ENCODE peak calls at places on chromosomes 3 and 15, in five cellular contexts. Q is H1, B is IMR-90, A is H9, X is neuronal stem cell. K is an unnamed sample. For H3K4me1, the result is how much of the 10 kb centered on the place peaks cover.

GRCh38 chr15:32706704-32707103 is 11.1 kb upstream of the GREM1 start:
- DNase-seq in B (no peak), X (no peak), Q (no peak), A (no peak), K (no peak)

GRCh38 chr15:64247906-64248541 is 85.2 kb upstream of the PPIB start:
- DNase-seq in B (peak), Q (no peak), A (peak), X (peak), K (peak)

GRCh38 chr3:45029661-45030060 is 3.6 kb downstream of the CLEC3B start:
- DNase-seq in B (peak), X (no peak), Q (no peak), A (no peak), K (peak)

GRCh38 chr3:127717357-127718243 is 44.8 kb downstream of the ABTB1 start:
- DNase-seq in X (no peak), Q (no peak), B (no peak), A (no peak), K (no peak)

GRCh38 chr3:72492240-72492639 is 356.0 kb downstream of the SHQ1 start:
- DNase-seq in X (no peak), Q (no peak), B (peak), A (no peak), K (peak)

GRCh38 chr15:63998489-63998888 is 47.8 kb downstream of the DAPK2 start:
- DNase-seq in A (no peak), X (no peak), Q (no peak), B (no peak), K (no peak)

GRCh38 chr15:87576486-87577176 is 679.9 kb downstream of the NTRK3 start:
- DNase-seq in X (no peak), A (no peak), Q (no peak), B (no peak), K (no peak)

GRCh38 chr3:87993566-87993965 is 65.2 kb downstream of the CGGBP1 start:
- DNase-seq in B (no peak), X (no peak), Q (no peak), A (no peak), K (no peak)

GRCh38 chr15:36468746-36469145 is 110.7 kb upstream of the CDIN1 start:
- DNase-seq in X (no peak), A (no peak), Q (no peak), B (peak), K (no peak)

GRCh38 chr3:64685800-64686445 is 1.9 kb downstream of the ADAMTS9 start:
- DNase-seq in B (peak), Q (peak), X (peak), A (peak), K (no peak)

GRCh38 chr3:99866167-99866810 is 48.6 kb downstream of the CMSS1 start:
- DNase-seq in X (no peak), Q (no peak), B (peak), A (no peak), K (no peak)

GRCh38 chr3:10646531-10647335 is 141.3 kb upstream of the ATP2B2 start:
- DNase-seq in X (no peak), B (no peak), Q (peak), A (no peak), K (no peak)

GRCh38 chr15:62413786-62414185 is 248.7 kb upstream of the C2CD4B start:
- DNase-seq in X (no peak), B (no peak), A (no peak), Q (no peak), K (no peak)

GRCh38 chr15:69193948-69194827 is 33.8 kb downstream of the GLCE start:
- DNase-seq in X (no peak), Q (no peak), B (peak), A (no peak), K (no peak)

GRCh38 chr15:41020829-41021228 is 67.6 kb downstream of the CHAC1 start:
- DNase-seq in B (no peak), Q (no peak), X (no peak), A (no peak), K (no peak)

GRCh38 chr3:182465301-182466185 is 327.8 kb upstream of the ATP11B start:
- DNase-seq in A (no peak), B (no peak), X (no peak), Q (no peak), K (no peak)

GRCh38 chr15:67746450-67746849 is 78.9 kb upstream of the SKOR1 start:
- DNase-seq in B (no peak), A (no peak), X (no peak), Q (no peak), K (peak)

GRCh38 chr3:108602249-108602934 is 12.9 kb downstream of the DZIP3 start:
- DNase-seq in X (no peak), A (no peak), Q (no peak), B (no peak), K (no peak)

GRCh38 chr3:12155833-12156232 is 2.9 kb downstream of the TIMP4 start:
- DNase-seq in X (no peak), A (no peak), B (peak), Q (no peak), K (peak)

GRCh38 chr15:64705006-64705405 is 70.4 kb downstream of the RBPMS2 start:
- DNase-seq in X (no peak), B (no peak), Q (no peak), A (no peak), K (no peak)

GRCh38 chr15:48785195-48785594 is 25.7 kb downstream of the CEP152 start:
- DNase-seq in Q (no peak), B (no peak), X (no peak), A (no peak), K (no peak)

GRCh38 chr3:129612350-129613204 is 6.1 kb upstream of the PLXND1 start:
- DNase-seq in X (no peak), B (peak), A (no peak), Q (no peak), K (peak)

GRCh38 chr3:129610276-129610675 is 3.8 kb upstream of the PLXND1 start:
- DNase-seq in X (no peak), A (no peak), Q (no peak), B (no peak), K (no peak)

GRCh38 chr3:129611446-129611800 is 4.9 kb upstream of the PLXND1 start:
- DNase-seq in A (no peak), Q (no peak), B (no peak), X (no peak), K (no peak)

GRCh38 chr3:129613205-129613740 is 6.8 kb upstream of the PLXND1 start:
- DNase-seq in X (no peak), B (no peak), A (no peak), Q (no peak), K (no peak)

GRCh38 chr3:129611812-129612349 is 5.4 kb upstream of the PLXND1 start:
- DNase-seq in B (peak), A (peak), X (no peak), Q (peak), K (peak)
- H3K4ac ChIP-seq in B (peak), A (no peak), X (no peak), Q (peak), K (peak)

DNA sequence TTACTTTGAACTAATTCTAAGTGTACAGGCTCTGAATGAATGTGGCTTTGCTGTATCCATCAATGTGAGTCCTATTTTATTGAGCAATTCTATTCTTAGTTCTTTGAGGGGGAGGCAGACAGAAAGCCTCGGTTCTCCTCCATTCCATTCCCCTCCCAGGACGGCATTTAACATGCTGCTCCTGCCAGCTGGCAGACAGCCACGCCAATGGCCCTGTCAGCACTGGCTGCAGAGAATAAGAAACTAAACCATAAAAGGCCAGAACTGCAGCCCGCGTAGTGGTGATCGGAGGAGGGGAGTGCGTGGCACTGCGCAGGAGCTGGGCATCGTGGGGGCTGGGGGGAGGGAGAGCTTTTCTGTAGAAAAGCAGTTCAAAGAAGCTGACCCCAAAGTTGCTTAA is 76.0 kb upstream of the HACD2 start:
- DNase-seq in A (no peak), B (peak), X (no peak), Q (no peak), K (no peak)
- H3K4me1 ChIP-seq in A (under half), B (under half), X (under half), Q (under half), K (under half)

GRCh38 chr3:185824051-185824466 is 783 bp downstream of the IGF2BP2 start:
- DNase-seq in X (peak), B (no peak), A (peak), Q (peak), K (peak)
- H3K23ac ChIP-seq in X (peak), B (peak), A (no peak), Q (no peak), K (no peak)

DNA sequence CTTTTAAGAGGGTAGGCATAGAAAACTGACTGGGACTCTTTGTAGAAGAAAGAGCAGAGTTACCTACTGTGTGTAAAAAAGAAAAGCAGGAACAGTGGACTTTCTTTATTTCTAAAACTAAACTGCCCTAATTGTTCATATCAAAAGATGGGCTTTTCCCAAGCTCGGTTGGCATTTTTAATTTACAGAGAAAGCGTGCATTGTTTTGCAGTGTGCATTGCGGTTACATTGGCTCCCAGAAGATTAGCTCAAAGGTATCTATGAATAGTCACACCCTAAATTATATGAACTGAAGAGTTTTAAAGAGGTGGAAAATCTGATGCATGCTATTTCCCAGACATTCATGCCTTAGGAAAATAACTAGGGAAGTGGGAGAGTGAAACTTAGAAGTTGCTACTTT is 36.5 kb downstream of the MITF start:
- DNase-seq in X (no peak), A (no peak), B (no peak), Q (no peak), K (no peak)
- H3K4ac ChIP-seq in X (no peak), A (no peak), B (no peak), Q (no peak), K (no peak)

GRCh38 chr3:183828538-183828870 is 3.1 kb upstream of the MAP6D1 start:
- DNase-seq in Q (no peak), B (no peak), A (no peak), X (no peak), K (no peak)

GRCh38 chr3:183829466-183829865 is 4.1 kb upstream of the MAP6D1 start:
- DNase-seq in X (no peak), Q (no peak), B (no peak), A (no peak), K (no peak)

GRCh38 chr3:183826854-183827253 is 1.5 kb upstream of the MAP6D1 start:
- DNase-seq in Q (no peak), A (no peak), B (no peak), X (no peak), K (no peak)

GRCh38 chr3:183827809-183828537 is 2.6 kb upstream of the MAP6D1 start:
- DNase-seq in B (no peak), X (no peak), A (no peak), Q (no peak), K (no peak)

GRCh38 chr3:183830187-183830586 is 4.8 kb upstream of the MAP6D1 start:
- DNase-seq in B (no peak), Q (no peak), A (no peak), X (no peak), K (no peak)
- H3K4me1 ChIP-seq in B (under half), Q (under half), A (under half), X (under half), K (under half)

GRCh38 chr15:92305342-92305741 is 88.3 kb upstream of the ST8SIA2 start:
- DNase-seq in B (no peak), X (no peak), Q (no peak), A (no peak), K (no peak)

GRCh38 chr15:92306662-92307061 is 87.0 kb upstream of the ST8SIA2 start:
- DNase-seq in A (peak), X (peak), B (no peak), Q (no peak), K (no peak)

GRCh38 chr15:92304239-92304975 is 89.3 kb upstream of the ST8SIA2 start:
- DNase-seq in B (no peak), Q (no peak), A (no peak), X (no peak), K (no peak)
- H3K23ac ChIP-seq in B (no peak), Q (no peak), A (no peak), X (no peak), K (no peak)

K was measured in trophoblast cell.